ENCODE peak calls at places on chromosomes 2 and 18, in four cellular contexts. U is K562, K is HepG2, V is HCT116. H is an unnamed sample.

GRCh38 chr2:13652531-13653313 is 936.0 kb downstream of the TRIB2 start:
- DNase-seq in U (no peak), V (no peak), K (no peak), H (peak)

GRCh38 chr2:191738667-191739066 is 60.7 kb downstream of the NABP1 start:
- DNase-seq in U (no peak), K (no peak), V (no peak), H (no peak)

GRCh38 chr2:149701241-149701640 is 113.7 kb upstream of the MMADHC start:
- DNase-seq in K (no peak), V (no peak), U (no peak), H (no peak)

GRCh38 chr2:6254446-6254845 is 562.3 kb downstream of the SOX11 start:
- DNase-seq in K (no peak), V (no peak), U (no peak), H (no peak)

GRCh38 chr18:23990474-23991410 is 23.8 kb upstream of the TTC39C start:
- DNase-seq in K (no peak), U (no peak), V (no peak), H (no peak)

GRCh38 chr2:151927501-151928221 is 99.4 kb upstream of the ARL5A start:
- DNase-seq in V (no peak), U (no peak), K (no peak), H (no peak)

GRCh38 chr2:219425238-219426067 is 7.3 kb downstream of the DES start:
- DNase-seq in V (no peak), U (no peak), K (no peak), H (no peak)

GRCh38 chr2:226701052-226701451 is 98.6 kb downstream of the IRS1 start:
- DNase-seq in V (no peak), U (no peak), K (no peak), H (no peak)

GRCh38 chr2:136081582-136082210 is 36.3 kb downstream of the CXCR4 start:
- DNase-seq in V (no peak), K (no peak), U (no peak), H (no peak)

GRCh38 chr2:107936427-107937359 is 49.6 kb upstream of the SLC5A7 start:
- DNase-seq in U (peak), K (peak), V (no peak), H (no peak)

GRCh38 chr2:46268986-46269385 is 28.2 kb upstream of the EPAS1 start:
- DNase-seq in U (no peak), V (no peak), K (no peak), H (no peak)

GRCh38 chr2:71460595-71461303 is 7.4 kb downstream of the DYSF start:
- DNase-seq in K (no peak), V (peak), U (peak), H (no peak)

GRCh38 chr2:24527536-24527935 is 36.5 kb downstream of the NCOA1 start:
- DNase-seq in U (no peak), V (no peak), K (no peak), H (no peak)

DNA sequence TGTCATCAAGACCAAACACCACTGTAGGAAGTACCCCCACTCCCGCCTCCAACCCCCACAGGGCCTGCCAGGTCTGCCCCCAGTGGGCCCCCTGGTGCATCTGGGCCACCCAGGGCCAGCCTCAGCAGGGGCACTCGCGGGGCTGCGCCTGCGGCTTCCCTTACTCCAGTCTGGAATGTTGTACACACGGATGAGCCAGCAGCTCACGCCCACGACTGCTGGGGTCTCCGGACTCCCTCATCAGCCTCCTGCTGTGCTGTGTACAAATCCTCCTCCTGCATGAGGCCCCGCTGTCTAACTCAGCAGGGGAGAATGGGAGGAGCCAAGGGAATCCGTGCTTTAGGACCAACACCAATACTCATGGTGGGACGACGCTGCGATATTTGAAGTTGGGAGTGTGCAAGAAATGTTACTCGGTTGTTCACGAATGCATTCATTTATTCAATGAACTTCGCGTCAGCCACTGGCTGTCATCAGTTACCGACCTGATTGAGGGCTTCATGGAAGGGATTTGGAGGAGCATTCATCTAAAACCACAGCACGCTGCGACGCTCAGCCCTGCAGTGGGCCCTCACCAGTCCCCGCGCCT is 654 bp upstream of the ASB1 start:
- DNase-seq in U (peak), K (peak), V (peak), H (no peak)
- TF ChIP-seq POLR2AphosphoS5 in U (no peak), K (no peak), V (no peak), H (no peak)

GRCh38 chr2:239296020-239296932 is 104.5 kb downstream of the HDAC4 start:
- DNase-seq in V (no peak), U (no peak), K (peak), H (no peak)
- TF ChIP-seq TCF7L2 in V (no peak), U (no peak), K (no peak), H (no peak)

GRCh38 chr2:120300385-120300784 is 45.6 kb upstream of the INHBB start:
- DNase-seq in V (no peak), U (no peak), K (no peak), H (no peak)
- TF ChIP-seq POLR2AphosphoS5 in V (no peak), U (no peak), K (no peak), H (no peak)

DNA sequence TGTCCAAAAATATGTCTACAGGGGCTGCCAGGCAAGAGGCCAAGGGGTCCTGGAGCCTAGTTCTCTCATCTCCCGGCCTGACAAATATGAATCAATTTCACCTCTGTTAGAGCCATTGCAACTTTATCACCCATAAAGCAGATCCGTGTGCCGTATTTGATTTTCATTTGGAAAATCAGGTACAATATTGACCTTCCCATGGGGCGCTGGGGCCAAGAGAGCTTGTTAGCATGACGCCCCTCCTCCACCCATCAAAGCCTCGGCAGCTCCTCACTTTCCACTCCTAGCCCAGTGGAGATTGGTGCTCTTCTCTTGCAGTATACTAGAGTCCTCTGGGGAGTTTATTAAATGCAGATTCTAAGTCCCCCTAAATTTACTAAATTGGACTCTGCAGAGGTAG is 96.8 kb downstream of the CAPN13 start:
- DNase-seq in U (no peak), K (no peak), V (no peak), H (no peak)
- TF ChIP-seq TCF7L2 in U (no peak), K (no peak), V (no peak), H (no peak)

DNA sequence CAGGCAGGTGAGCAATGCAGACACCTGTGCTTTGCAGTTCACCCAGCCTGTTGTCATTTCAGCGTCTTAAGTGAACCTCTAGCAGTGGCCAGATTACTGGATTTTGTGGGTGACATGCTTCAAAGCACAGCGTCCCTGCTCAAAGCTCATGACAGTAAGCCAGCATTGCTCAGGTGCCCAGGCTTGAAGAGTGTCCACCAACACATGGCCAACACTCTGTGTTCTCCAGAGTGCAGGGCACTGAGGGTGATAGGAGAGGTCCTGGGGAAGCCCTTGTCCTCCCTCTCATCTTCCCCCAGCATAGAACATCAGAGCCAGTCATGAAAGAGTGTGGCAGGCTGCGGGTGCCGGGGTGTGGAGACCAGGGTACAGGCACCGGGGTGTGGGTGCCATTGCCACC is 161.9 kb upstream of the SH3BP4 start:
- DNase-seq in V (no peak), K (no peak), U (no peak), H (no peak)
- TF ChIP-seq POLR2AphosphoS5 in V (no peak), K (no peak), U (no peak), H (no peak)

DNA sequence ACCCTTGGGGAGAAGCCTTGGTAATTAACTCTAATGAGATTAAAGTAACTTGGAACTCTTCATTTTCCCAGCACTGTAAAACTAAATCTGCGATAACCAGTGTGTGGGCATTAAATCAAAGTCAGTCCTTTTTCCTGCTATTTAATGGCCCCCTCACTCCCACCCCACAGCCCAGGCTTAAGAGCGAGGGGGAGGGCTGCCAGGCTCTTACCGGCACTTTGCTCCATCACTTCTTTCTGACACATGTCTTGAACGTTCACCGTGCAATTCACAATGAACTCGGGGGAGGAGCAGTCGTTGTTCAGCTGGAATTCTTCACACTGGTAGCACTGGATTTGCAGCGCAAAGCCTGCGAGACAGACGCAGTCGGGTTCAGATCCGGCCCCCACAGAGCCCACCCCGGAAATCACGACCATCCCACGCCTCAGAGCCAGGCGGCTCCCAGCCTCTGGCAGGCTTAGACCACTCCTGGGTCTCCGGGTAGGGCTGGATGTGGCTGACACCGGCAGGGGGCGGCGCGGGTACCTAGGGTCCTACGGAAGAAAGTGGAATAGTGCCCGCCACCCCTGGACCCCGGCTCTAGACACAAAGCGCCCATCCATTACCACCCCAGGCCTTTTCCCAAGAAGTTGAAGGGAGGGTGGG is 1.7 kb downstream of the LYPD1 start:
- DNase-seq in K (no peak), U (no peak), V (no peak), H (no peak)
- TF ChIP-seq TCF7L2 in K (no peak), U (no peak), V (no peak), H (no peak)

GRCh38 chr2:96538487-96539214 is 2.1 kb downstream of the ARID5A start:
- DNase-seq in V (no peak), K (peak), U (no peak), H (no peak)
- TF ChIP-seq POLR2AphosphoS5 in V (no peak), K (no peak), U (no peak), H (no peak)

DNA sequence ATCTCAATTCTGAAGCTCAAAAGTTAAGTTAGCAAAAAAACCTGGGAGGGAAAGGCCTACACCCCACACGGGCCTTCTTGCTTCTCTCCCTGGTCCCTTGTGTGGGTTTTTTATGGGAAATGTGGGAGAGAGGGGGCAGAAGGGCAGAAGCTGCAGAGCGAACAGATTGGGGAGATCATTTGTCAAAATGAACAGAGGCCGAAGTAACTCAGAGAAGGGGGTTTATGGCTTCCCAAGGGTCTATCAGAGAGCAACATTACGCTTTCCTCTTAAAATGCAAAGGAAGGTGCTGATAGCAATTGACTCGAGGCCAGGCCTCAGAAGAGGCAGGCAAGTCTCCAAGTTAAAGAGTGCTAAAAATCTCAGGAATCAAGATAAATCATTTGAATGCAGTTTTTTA is 101.4 kb downstream of the SGPP2 start:
- DNase-seq in U (no peak), V (no peak), K (no peak), H (no peak)
- TF ChIP-seq TCF7L2 in U (no peak), V (no peak), K (no peak), H (no peak)

GRCh38 chr2:60555066-60555793 is 1.8 kb upstream of the BCL11A start:
- DNase-seq in K (peak), V (peak), U (peak), H (no peak)
- TF ChIP-seq POLR2AphosphoS5 in K (no peak), V (no peak), U (no peak), H (no peak)

H was measured in Panc1.